ENCODE peak calls at places on chromosome 17, in seven cellular contexts. One of them, this sample, is unnamed.

GRCh38 chr17:42414782-42415409 is 8.2 kb downstream of the CAVIN1 start:
- DNase-seq in SK-N-DZ: no peak
- DNase-seq in stimulated activated CD4-positive, alpha-beta T cell treated with anti-CD3 and anti-CD28 coated beads, Interleukin-4, amount 100 ng/mL, for 1 hour: peak
- DNase-seq in Right ventricle myocardium superior: peak
- DNase-seq in EH: no peak
- DNase-seq in NCI-H1048: no peak
- DNase-seq in fibroblast of pulmonary artery: no peak
- DNase-seq in this sample: no peak

GRCh38 chr17:15371731-15372130 is 30.3 kb upstream of the TEKT3 start:
- DNase-seq in SK-N-DZ: no peak
- DNase-seq in stimulated activated CD4-positive, alpha-beta T cell treated with anti-CD3 and anti-CD28 coated beads, Interleukin-4, amount 100 ng/mL, for 1 hour: no peak
- DNase-seq in Right ventricle myocardium superior: no peak
- DNase-seq in EH: no peak
- DNase-seq in NCI-H1048: no peak
- DNase-seq in fibroblast of pulmonary artery: no peak
- DNase-seq in this sample: no peak

GRCh38 chr17:45852535-45853297 is 8.0 kb downstream of the SPPL2C start:
- DNase-seq in SK-N-DZ: peak
- DNase-seq in stimulated activated CD4-positive, alpha-beta T cell treated with anti-CD3 and anti-CD28 coated beads, Interleukin-4, amount 100 ng/mL, for 1 hour: peak
- DNase-seq in Right ventricle myocardium superior: peak
- DNase-seq in EH: peak
- DNase-seq in NCI-H1048: no peak
- DNase-seq in fibroblast of pulmonary artery: peak
- DNase-seq in this sample: peak

GRCh38 chr17:75059369-75060345 is 12.6 kb downstream of the KCTD2 start:
- DNase-seq in SK-N-DZ: no peak
- DNase-seq in stimulated activated CD4-positive, alpha-beta T cell treated with anti-CD3 and anti-CD28 coated beads, Interleukin-4, amount 100 ng/mL, for 1 hour: no peak
- DNase-seq in Right ventricle myocardium superior: no peak
- DNase-seq in EH: peak
- DNase-seq in NCI-H1048: no peak
- DNase-seq in fibroblast of pulmonary artery: peak
- DNase-seq in this sample: no peak

GRCh38 chr17:82933911-82934310 is 94.1 kb upstream of the ZNF750 start:
- DNase-seq in SK-N-DZ: no peak
- DNase-seq in stimulated activated CD4-positive, alpha-beta T cell treated with anti-CD3 and anti-CD28 coated beads, Interleukin-4, amount 100 ng/mL, for 1 hour: no peak
- DNase-seq in Right ventricle myocardium superior: peak
- DNase-seq in EH: no peak
- DNase-seq in NCI-H1048: no peak
- DNase-seq in fibroblast of pulmonary artery: no peak
- DNase-seq in this sample: no peak

GRCh38 chr17:79325707-79326106 is 251.1 kb downstream of the ENGASE start:
- DNase-seq in SK-N-DZ: no peak
- DNase-seq in stimulated activated CD4-positive, alpha-beta T cell treated with anti-CD3 and anti-CD28 coated beads, Interleukin-4, amount 100 ng/mL, for 1 hour: no peak
- DNase-seq in Right ventricle myocardium superior: no peak
- DNase-seq in EH: peak
- DNase-seq in NCI-H1048: no peak
- DNase-seq in fibroblast of pulmonary artery: peak
- DNase-seq in this sample: no peak

GRCh38 chr17:49875690-49876089 is 27.8 kb upstream of the TAC4 start:
- DNase-seq in SK-N-DZ: no peak
- DNase-seq in stimulated activated CD4-positive, alpha-beta T cell treated with anti-CD3 and anti-CD28 coated beads, Interleukin-4, amount 100 ng/mL, for 1 hour: no peak
- DNase-seq in Right ventricle myocardium superior: no peak
- DNase-seq in EH: no peak
- DNase-seq in NCI-H1048: no peak
- DNase-seq in fibroblast of pulmonary artery: no peak
- DNase-seq in this sample: no peak

GRCh38 chr17:56842577-56842976 is 8.6 kb downstream of the DGKE start:
- DNase-seq in SK-N-DZ: no peak
- DNase-seq in stimulated activated CD4-positive, alpha-beta T cell treated with anti-CD3 and anti-CD28 coated beads, Interleukin-4, amount 100 ng/mL, for 1 hour: no peak
- DNase-seq in Right ventricle myocardium superior: no peak
- DNase-seq in EH: peak
- DNase-seq in NCI-H1048: no peak
- DNase-seq in fibroblast of pulmonary artery: no peak
- DNase-seq in this sample: no peak

GRCh38 chr17:12982224-12982623 is 35.6 kb downstream of the ELAC2 start:
- DNase-seq in SK-N-DZ: no peak
- DNase-seq in stimulated activated CD4-positive, alpha-beta T cell treated with anti-CD3 and anti-CD28 coated beads, Interleukin-4, amount 100 ng/mL, for 1 hour: no peak
- DNase-seq in Right ventricle myocardium superior: no peak
- DNase-seq in EH: no peak
- DNase-seq in NCI-H1048: no peak
- DNase-seq in fibroblast of pulmonary artery: no peak
- DNase-seq in this sample: no peak